ENCODE peak calls at places on chromosomes 11 and 22, in ten cellular contexts. One of them, this sample, is unnamed.

GRCh38 chr11:13009921-13010736 is 1.0 kb downstream of the RASSF10 start:
- DNase-seq in nucleus accumbens: no peak
- DNase-seq in myocyte: no peak
- DNase-seq in GM03348: peak
- DNase-seq in RKO: no peak
- DNase-seq in uterus: no peak
- DNase-seq in fibroblast of pulmonary artery: no peak
- DNase-seq in left colon: peak
- DNase-seq in heart left ventricle: no peak
- DNase-seq in COR-L47: peak
- DNase-seq in this sample: no peak

GRCh38 chr11:17979770-17980371 is 33.0 kb downstream of the SERGEF start:
- DNase-seq in nucleus accumbens: no peak
- DNase-seq in myocyte: no peak
- DNase-seq in GM03348: peak
- DNase-seq in RKO: peak
- DNase-seq in uterus: peak
- DNase-seq in fibroblast of pulmonary artery: peak
- DNase-seq in left colon: peak
- DNase-seq in heart left ventricle: no peak
- DNase-seq in COR-L47: peak
- DNase-seq in this sample: no peak

GRCh38 chr11:20075627-20076026 is 84.6 kb downstream of the DBX1 start:
- DNase-seq in nucleus accumbens: no peak
- DNase-seq in myocyte: no peak
- DNase-seq in GM03348: no peak
- DNase-seq in RKO: no peak
- DNase-seq in uterus: no peak
- DNase-seq in fibroblast of pulmonary artery: no peak
- DNase-seq in left colon: no peak
- DNase-seq in heart left ventricle: no peak
- DNase-seq in COR-L47: no peak
- DNase-seq in this sample: no peak

GRCh38 chr11:89416961-89417360 is 74.2 kb downstream of the NOX4 start:
- DNase-seq in nucleus accumbens: no peak
- DNase-seq in myocyte: no peak
- DNase-seq in GM03348: no peak
- DNase-seq in RKO: no peak
- DNase-seq in uterus: no peak
- DNase-seq in fibroblast of pulmonary artery: no peak
- DNase-seq in left colon: no peak
- DNase-seq in heart left ventricle: no peak
- DNase-seq in COR-L47: no peak
- DNase-seq in this sample: no peak

GRCh38 chr11:129259950-129260349 is 67.8 kb upstream of the ARHGAP32 start:
- DNase-seq in nucleus accumbens: peak
- DNase-seq in myocyte: no peak
- DNase-seq in GM03348: no peak
- DNase-seq in RKO: no peak
- DNase-seq in uterus: no peak
- DNase-seq in fibroblast of pulmonary artery: peak
- DNase-seq in left colon: no peak
- DNase-seq in heart left ventricle: no peak
- DNase-seq in COR-L47: no peak
- DNase-seq in this sample: peak

GRCh38 chr11:3861698-3862097 is 6.2 kb downstream of the STIM1 start:
- DNase-seq in nucleus accumbens: no peak
- DNase-seq in myocyte: no peak
- DNase-seq in GM03348: no peak
- DNase-seq in RKO: no peak
- DNase-seq in uterus: no peak
- DNase-seq in fibroblast of pulmonary artery: peak
- DNase-seq in left colon: no peak
- DNase-seq in heart left ventricle: no peak
- DNase-seq in COR-L47: no peak
- DNase-seq in this sample: no peak

GRCh38 chr22:42353883-42354727 is 78.1 kb downstream of the NFAM1 start:
- DNase-seq in nucleus accumbens: no peak
- DNase-seq in myocyte: no peak
- DNase-seq in GM03348: peak
- DNase-seq in RKO: no peak
- DNase-seq in uterus: no peak
- DNase-seq in fibroblast of pulmonary artery: no peak
- DNase-seq in left colon: no peak
- DNase-seq in heart left ventricle: no peak
- DNase-seq in COR-L47: peak
- DNase-seq in this sample: no peak

GRCh38 chr11:7603031-7603781 is 70.1 kb downstream of the CYB5R2 start:
- DNase-seq in nucleus accumbens: no peak
- DNase-seq in myocyte: no peak
- DNase-seq in GM03348: peak
- DNase-seq in RKO: no peak
- DNase-seq in uterus: no peak
- DNase-seq in fibroblast of pulmonary artery: no peak
- DNase-seq in left colon: no peak
- DNase-seq in heart left ventricle: no peak
- DNase-seq in COR-L47: no peak
- DNase-seq in this sample: no peak

GRCh38 chr11:46845440-46845739 is 690 bp downstream of the CKAP5 start:
- DNase-seq in nucleus accumbens: no peak
- DNase-seq in myocyte: no peak
- DNase-seq in GM03348: peak
- DNase-seq in RKO: peak
- DNase-seq in uterus: no peak
- DNase-seq in fibroblast of pulmonary artery: no peak
- DNase-seq in left colon: no peak
- DNase-seq in heart left ventricle: no peak
- DNase-seq in COR-L47: peak
- DNase-seq in this sample: no peak

GRCh38 chr11:123434911-123435310 is 4.8 kb downstream of the GRAMD1B start:
- DNase-seq in nucleus accumbens: no peak
- DNase-seq in myocyte: no peak
- DNase-seq in GM03348: no peak
- DNase-seq in RKO: no peak
- DNase-seq in uterus: no peak
- DNase-seq in fibroblast of pulmonary artery: no peak
- DNase-seq in left colon: no peak
- DNase-seq in heart left ventricle: no peak
- DNase-seq in COR-L47: no peak
- DNase-seq in this sample: peak

GRCh38 chr11:48018561-48019229 is 38.3 kb downstream of the PTPRJ start:
- DNase-seq in nucleus accumbens: peak
- DNase-seq in myocyte: no peak
- DNase-seq in GM03348: no peak
- DNase-seq in RKO: no peak
- DNase-seq in uterus: no peak
- DNase-seq in fibroblast of pulmonary artery: no peak
- DNase-seq in left colon: no peak
- DNase-seq in heart left ventricle: no peak
- DNase-seq in COR-L47: no peak
- DNase-seq in this sample: no peak

GRCh38 chr22:45418056-45418769 is 4.7 kb downstream of the RIBC2 start:
- DNase-seq in nucleus accumbens: no peak
- DNase-seq in myocyte: no peak
- DNase-seq in GM03348: no peak
- DNase-seq in RKO: no peak
- DNase-seq in uterus: no peak
- DNase-seq in fibroblast of pulmonary artery: no peak
- DNase-seq in left colon: no peak
- DNase-seq in heart left ventricle: no peak
- DNase-seq in COR-L47: no peak
- DNase-seq in this sample: no peak